ENCODE peak calls at places on chromosomes 16 and 17, in four cellular contexts. Z is GM13976, V is sciatic nerve, O is astrocyte of the cerebellum. A is an unnamed sample.
A peak's percentile ranks its signal among the peaks of the same experiment; 100 is the strongest.

GRCh38 chr17:8253801-8254200 is 4.7 kb downstream of the PFAS start:
- DNase-seq in Z (no peak), V (no peak), O (no peak), A (no peak)

GRCh38 chr16:66928702-66929388 is 3.5 kb upstream of the RRAD start:
- DNase-seq in Z (no peak), V (no peak), O (no peak), A (no peak)

GRCh38 chr17:689556-690247 is 24.9 kb downstream of the VPS53 start:
- DNase-seq in Z (no peak), V (no peak), O (no peak), A (no peak)

GRCh38 chr16:78024159-78024558 is 1.8 kb downstream of the CLEC3A start:
- DNase-seq in Z (no peak), V (no peak), O (no peak), A (no peak)

GRCh38 chr16:54411555-54411954 is 125.0 kb upstream of the IRX3 start:
- DNase-seq in Z (no peak), V (no peak), O (no peak), A (no peak)

GRCh38 chr16:72092832-72093447 is 480 bp downstream of the TXNL4B start:
- DNase-seq in Z (no peak), V (no peak), O (peak; percentile 35), A (no peak)

GRCh38 chr16:66266436-66267286 is 99.8 kb upstream of the CDH5 start:
- DNase-seq in Z (no peak), V (peak; percentile 86), O (peak; percentile 69), A (no peak)

GRCh38 chr16:84537431-84538151 is 33.1 kb upstream of the MEAK7 start:
- DNase-seq in Z (no peak), V (no peak), O (no peak), A (no peak)

GRCh38 chr17:45355087-45355486 is 38.3 kb upstream of the MAP3K14 start:
- DNase-seq in Z (no peak), V (peak; percentile 13), O (no peak), A (no peak)

GRCh38 chr17:68512967-68513474 is 791 bp downstream of the PRKAR1A start:
- DNase-seq in Z (no peak), V (no peak), O (no peak), A (no peak)

GRCh38 chr17:47705536-47706481 is 11.8 kb downstream of the TBKBP1 start:
- DNase-seq in Z (no peak), V (no peak), O (no peak), A (no peak)

GRCh38 chr16:70465999-70466811 is 11.8 kb downstream of the FCSK start:
- DNase-seq in Z (no peak), V (no peak), O (no peak), A (no peak)

GRCh38 chr17:50056961-50057330 is 1.0 kb downstream of the ITGA3 start:
- DNase-seq in Z (no peak), V (no peak), O (no peak), A (no peak)

GRCh38 chr17:17826340-17826708 is 10.5 kb downstream of the SREBF1 start:
- DNase-seq in Z (no peak), V (no peak), O (no peak), A (no peak)

GRCh38 chr16:29700253-29700987 is 21.4 kb downstream of the QPRT start:
- DNase-seq in Z (peak; percentile 79), V (peak; percentile 75), O (peak; percentile 75), A (peak; percentile 92)

GRCh38 chr17:38419508-38419981 is 8.7 kb upstream of the ARHGAP23 start:
- DNase-seq in Z (no peak), V (no peak), O (no peak), A (no peak)

GRCh38 chr16:66952430-66953139 is 8.5 kb upstream of the CES3 start:
- DNase-seq in Z (no peak), V (no peak), O (no peak), A (no peak)

GRCh38 chr17:80613732-80614071 is 69.1 kb downstream of the RPTOR start:
- DNase-seq in Z (no peak), V (no peak), O (no peak), A (no peak)

GRCh38 chr16:72847187-72848044 is 200.5 kb downstream of the ZFHX3 start:
- DNase-seq in Z (peak; percentile 72), V (peak; percentile 50), O (no peak), A (peak; percentile 75)